ENCODE peak calls at places on chromosome 20, in five cellular contexts. Z is breast epithelium, A is transverse colon, V is suprapubic skin, K is sigmoid colon. Q is an unnamed sample.
A peak's percentile ranks its signal among the peaks of the same experiment; 100 is the strongest.

GRCh38 chr20:63379296-63379695 is 18.1 kb upstream of the CHRNA4 start:
- DNase-seq in Z (no peak), A (no peak), V (no peak), K (no peak), Q (no peak)

GRCh38 chr20:38961530-38962043 is 557 bp upstream of the DHX35 start:
- DNase-seq in Z (no peak), A (no peak), V (no peak), K (no peak), Q (no peak)

GRCh38 chr20:61866165-61866564 is 199.5 kb downstream of the TAF4 start:
- DNase-seq in Z (no peak), A (no peak), V (no peak), K (no peak), Q (no peak)

GRCh38 chr20:25327521-25328235 is 63.0 kb downstream of the ABHD12 start:
- DNase-seq in Z (no peak), A (no peak), V (no peak), K (no peak), Q (no peak)

GRCh38 chr20:60080401-60080800 is 122.2 kb downstream of the CDH26 start:
- DNase-seq in Z (no peak), A (no peak), V (no peak), K (peak; percentile 29), Q (no peak)

GRCh38 chr20:62344782-62345181 is 22.3 kb downstream of the LAMA5 start:
- DNase-seq in Z (no peak), A (no peak), V (no peak), K (no peak), Q (no peak)

GRCh38 chr20:34343458-34344255 is 19.4 kb upstream of the ITCH start:
- DNase-seq in Z (no peak), A (peak; percentile 37), V (no peak), K (no peak), Q (no peak)

GRCh38 chr20:43584448-43585138 is 6.1 kb upstream of the IFT52 start:
- DNase-seq in Z (no peak), A (no peak), V (no peak), K (no peak), Q (no peak)

GRCh38 chr20:17569616-17570346 is at the start of gene DSTN:
- DNase-seq in Z (peak; percentile 93), A (peak; percentile 94), V (peak; percentile 98), K (peak; percentile 98), Q (peak; percentile 93)

GRCh38 chr20:32559753-32560380 is 25.3 kb downstream of the NOL4L start:
- DNase-seq in Z (no peak), A (no peak), V (no peak), K (no peak), Q (no peak)

GRCh38 chr20:48597521-48598302 is 230.1 kb downstream of the PREX1 start:
- DNase-seq in Z (peak; percentile 48), A (peak; percentile 12), V (peak; percentile 48), K (peak; percentile 48), Q (no peak)

GRCh38 chr20:20143646-20144045 is 91.3 kb downstream of the CFAP61 start:
- DNase-seq in Z (no peak), A (no peak), V (no peak), K (no peak), Q (no peak)

GRCh38 chr20:53594068-53595017 is 704 bp upstream of the ZNF217 start:
- DNase-seq in Z (peak; percentile 97), A (peak; percentile 99), V (peak; percentile 97), K (peak; percentile 98), Q (peak; percentile 96)
- TF ChIP-seq POLR2A in Z (peak; percentile 12), A (peak; percentile 72), V (no peak), K (no peak), Q (peak; percentile 88)

GRCh38 chr20:51399138-51399890 is 143.2 kb downstream of the NFATC2 start:
- DNase-seq in Z (no peak), A (no peak), V (no peak), K (no peak), Q (no peak)

GRCh38 chr20:51400051-51400926 is 142.2 kb downstream of the NFATC2 start:
- DNase-seq in Z (no peak), A (peak; percentile 38), V (no peak), K (no peak), Q (no peak)

GRCh38 chr20:51402201-51402600 is 140.3 kb downstream of the NFATC2 start:
- DNase-seq in Z (no peak), A (peak; percentile 40), V (no peak), K (no peak), Q (no peak)

GRCh38 chr20:51404297-51405060 is 138.0 kb downstream of the NFATC2 start:
- DNase-seq in Z (no peak), A (peak; percentile 73), V (no peak), K (no peak), Q (no peak)

DNA sequence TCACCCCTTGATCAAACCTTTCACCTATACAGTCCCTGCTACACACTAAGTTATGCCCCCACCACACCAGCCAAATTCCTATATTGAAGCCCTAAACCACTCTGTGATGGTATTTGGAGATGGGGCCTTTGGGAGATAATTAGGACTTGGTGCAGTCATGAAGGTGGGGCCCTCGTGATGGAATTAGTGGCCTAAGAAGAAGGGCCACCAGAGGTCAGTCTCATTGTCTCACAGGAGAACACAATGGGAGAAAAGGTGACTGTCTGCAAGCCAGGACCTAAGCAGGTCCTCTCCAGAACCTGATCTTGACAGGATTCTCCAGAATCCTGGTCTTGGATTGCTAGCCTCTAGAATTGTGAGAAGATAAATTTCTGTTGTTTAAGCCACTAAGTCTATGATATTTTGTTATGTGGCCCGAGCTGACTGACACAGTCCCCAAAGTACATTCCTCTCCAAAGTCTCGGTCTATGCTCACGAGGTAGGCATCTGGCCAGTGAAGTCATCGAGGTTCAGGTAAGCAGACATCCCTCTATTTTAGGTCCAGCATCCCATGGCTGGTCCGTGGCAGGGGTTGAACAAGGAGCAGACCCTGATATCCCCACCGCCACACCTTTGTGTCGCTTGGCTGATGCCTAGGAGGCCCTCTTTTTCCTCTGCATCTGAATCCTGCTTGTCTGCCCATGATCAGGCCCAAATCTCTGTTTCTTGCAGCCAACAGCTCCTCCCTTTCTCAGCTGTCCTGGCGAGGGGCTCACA is 138.9 kb downstream of the NFATC2 start:
- DNase-seq in Z (no peak), A (no peak), V (no peak), K (no peak), Q (no peak)
- TF ChIP-seq CTCF in Z (no peak), A (no peak), V (no peak), K (no peak), Q (no peak)

DNA sequence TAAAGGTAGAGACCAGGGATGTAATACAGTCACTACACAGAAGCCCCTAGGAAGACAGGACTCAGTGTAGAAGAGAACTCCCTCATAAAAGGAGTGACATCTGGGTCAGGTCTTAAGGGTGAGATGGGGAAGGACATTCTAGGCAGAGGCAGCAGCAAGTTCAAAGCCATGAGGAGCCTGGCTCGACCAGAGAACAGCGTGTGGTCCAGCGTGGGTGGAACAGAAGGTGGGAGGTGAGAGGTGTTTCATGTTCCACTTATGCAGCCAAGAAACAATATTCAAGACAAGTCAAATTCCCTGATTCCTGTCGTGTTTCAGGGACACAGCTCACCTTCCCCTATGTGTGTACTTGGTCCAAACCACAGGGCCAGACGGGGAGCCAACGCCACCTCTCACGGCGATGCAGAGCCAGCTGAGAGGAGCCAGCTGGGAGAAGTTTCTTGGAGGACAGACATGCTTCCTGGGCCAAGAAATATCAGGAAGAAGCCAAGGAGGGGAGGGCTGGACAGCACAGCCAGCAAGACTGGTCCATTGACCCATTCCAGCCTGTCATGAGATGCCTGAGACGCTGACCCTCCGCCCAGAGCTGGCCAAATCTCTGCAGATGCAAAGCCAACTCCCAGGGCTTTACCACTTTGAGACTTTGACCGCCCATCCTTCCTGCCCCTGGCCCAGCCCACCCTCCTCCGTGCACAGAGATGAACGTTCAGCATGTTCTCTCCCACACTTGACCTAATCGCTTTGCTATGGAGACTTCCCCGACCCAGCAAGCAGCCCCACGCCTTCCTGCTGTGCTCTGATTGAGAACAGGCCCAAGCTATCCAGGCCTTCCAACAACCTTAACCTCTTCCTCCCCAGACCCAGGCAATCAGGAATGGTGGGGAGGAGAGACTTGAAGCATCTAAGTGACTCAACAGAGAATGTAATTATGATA is 113.8 kb downstream of the PRND start:
- DNase-seq in Z (no peak), A (peak; percentile 17), V (no peak), K (peak; percentile 81), Q (no peak)
- TF ChIP-seq POLR2AphosphoS5 in Z (no peak), A (no peak), V (no peak), K (peak; percentile 9), Q (peak; percentile 36)

GRCh38 chr20:58691405-58691772 is 1.2 kb upstream of the NPEPL1 start:
- DNase-seq in Z (no peak), A (no peak), V (no peak), K (peak; percentile 56), Q (no peak)

GRCh38 chr20:58692579-58693225 is at the start of gene NPEPL1:
- DNase-seq in Z (no peak), A (peak; percentile 79), V (no peak), K (peak; percentile 76), Q (peak; percentile 44)

GRCh38 chr20:58690851-58691250 is 1.7 kb upstream of the NPEPL1 start:
- DNase-seq in Z (no peak), A (no peak), V (no peak), K (no peak), Q (peak; percentile 34)

GRCh38 chr20:58693226-58694006 is 816 bp downstream of the NPEPL1 start:
- DNase-seq in Z (no peak), A (peak; percentile 28), V (no peak), K (peak; percentile 73), Q (no peak)

GRCh38 chr20:58691773-58692578 is 624 bp upstream of the NPEPL1 start:
- DNase-seq in Z (no peak), A (peak; percentile 39), V (peak; percentile 85), K (peak; percentile 86), Q (no peak)
- TF ChIP-seq POLR2A in Z (no peak), A (no peak), V (no peak), K (no peak), Q (no peak)

DNA sequence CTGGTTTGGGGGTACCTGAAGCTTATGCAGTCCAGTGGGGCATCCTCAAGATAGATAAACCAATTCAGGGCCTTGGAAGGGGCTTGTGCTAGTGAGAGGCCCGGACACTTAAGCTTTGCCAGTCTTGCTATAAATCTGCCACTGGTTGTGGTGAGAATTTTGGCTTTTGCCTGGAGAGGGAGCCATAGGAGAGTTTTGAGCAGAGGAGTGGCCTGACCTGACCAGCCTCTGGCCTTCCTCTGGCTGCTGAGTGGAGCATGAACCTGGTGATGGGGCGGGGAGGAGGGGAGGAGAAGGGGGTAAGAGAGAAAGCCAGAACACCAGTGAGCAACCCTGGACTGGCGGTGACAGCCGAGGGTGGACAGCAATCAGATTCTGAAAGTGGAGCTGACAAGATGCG is 7.1 kb downstream of the TMEM74B start:
- DNase-seq in Z (no peak), A (no peak), V (no peak), K (no peak), Q (no peak)
- TF ChIP-seq CTCF in Z (no peak), A (no peak), V (no peak), K (no peak), Q (no peak)